ENCODE peak calls at places on chromosomes 2 and 18, in six cellular contexts. Y is GM12865, K is A549, J is dorsolateral prefrontal cortex, G is heart left ventricle, Z is nephron progenitor cell. H is an unnamed sample.

GRCh38 chr2:29304399-29304798 is 189.2 kb downstream of the CLIP4 start:
- DNase-seq in K (no peak), Y (no peak), G (no peak), J (no peak), Z (no peak), H (peak)

GRCh38 chr2:14716319-14716718 is 83.8 kb downstream of the LRATD1 start:
- DNase-seq in J (no peak), Z (no peak), G (no peak), K (no peak), Y (no peak), H (no peak)

GRCh38 chr2:117835990-117836760 is 21.7 kb downstream of the DDX18 start:
- DNase-seq in J (peak), K (peak), Y (peak), G (peak), Z (peak), H (peak)

GRCh38 chr2:111048856-111049551 is 71.7 kb upstream of the BCL2L11 start:
- DNase-seq in Z (no peak), G (no peak), J (no peak), Y (no peak), K (no peak), H (no peak)

GRCh38 chr2:52404866-52405265 is 1362.7 kb upstream of the CHAC2 start:
- DNase-seq in G (no peak), J (no peak), K (no peak), Y (no peak), Z (no peak), H (no peak)

GRCh38 chr2:120519469-120519868 is 173.5 kb downstream of the INHBB start:
- DNase-seq in J (no peak), Y (no peak), K (no peak), G (no peak), Z (no peak), H (no peak)

GRCh38 chr2:72915076-72915906 is 2.0 kb upstream of the EMX1 start:
- DNase-seq in Y (no peak), J (no peak), Z (peak), G (no peak), K (no peak), H (no peak)

GRCh38 chr2:68435605-68436004 is 31.5 kb downstream of the FBXO48 start:
- DNase-seq in Z (no peak), G (no peak), Y (no peak), J (no peak), K (no peak), H (no peak)

GRCh38 chr2:157258520-157259326 is 1.2 kb downstream of the GALNT5 start:
- DNase-seq in Z (no peak), Y (no peak), J (no peak), K (no peak), G (no peak), H (no peak)

GRCh38 chr18:50051288-50051687 is 143.7 kb downstream of the MYO5B start:
- DNase-seq in J (no peak), Z (no peak), K (peak), Y (no peak), G (no peak), H (no peak)

GRCh38 chr18:66916834-66917233 is 312.9 kb upstream of the CDH19 start:
- DNase-seq in K (no peak), Y (no peak), J (no peak), Z (no peak), G (no peak), H (no peak)

GRCh38 chr2:30958571-30959220 is 151.4 kb upstream of the CAPN13 start:
- DNase-seq in J (no peak), K (no peak), Z (peak), Y (no peak), G (no peak), H (no peak)

GRCh38 chr2:201118121-201118956 is 2.4 kb downstream of the CFLAR start:
- DNase-seq in K (peak), Y (peak), G (peak), Z (peak), J (peak), H (peak)

GRCh38 chr2:17538022-17538843 is 2.3 kb upstream of the VSNL1 start:
- DNase-seq in J (no peak), Y (no peak), Z (peak), G (peak), K (no peak), H (no peak)

GRCh38 chr2:88121678-88122077 is 6.2 kb downstream of the FABP1 start:
- DNase-seq in K (no peak), G (no peak), J (no peak), Y (no peak), Z (no peak), H (no peak)

GRCh38 chr2:53220969-53221368 is 546.6 kb upstream of the CHAC2 start:
- DNase-seq in Y (no peak), K (no peak), J (no peak), G (no peak), Z (no peak), H (no peak)

GRCh38 chr2:63842149-63843061 is 709 bp downstream of the UGP2 start:
- DNase-seq in G (peak), Y (peak), K (peak), J (no peak), Z (peak), H (peak)

GRCh38 chr2:63843093-63843492 is 1.4 kb downstream of the UGP2 start:
- DNase-seq in Y (no peak), K (no peak), G (no peak), Z (no peak), J (no peak), H (no peak)

GRCh38 chr2:63841254-63842022 is at the start of gene UGP2:
- DNase-seq in Z (peak), G (peak), J (peak), Y (peak), K (peak), H (peak)

GRCh38 chr2:63840081-63840784 is 1.5 kb upstream of the UGP2 start:
- DNase-seq in Y (peak), K (peak), J (no peak), G (no peak), Z (no peak), H (peak)

GRCh38 chr2:63840785-63841253 is 877 bp upstream of the UGP2 start:
- DNase-seq in Z (peak), K (peak), G (peak), Y (peak), J (peak), H (peak)
- TF ChIP-seq CTCF in Z (no peak), K (no peak), G (no peak), Y (peak), J (peak), H (no peak)

GRCh38 chr18:51108330-51108729 is 78.3 kb downstream of the SMAD4 start:
- DNase-seq in K (no peak), Z (no peak), J (no peak), G (no peak), Y (no peak), H (no peak)
- TF ChIP-seq CTCF in K (no peak), Z (no peak), J (no peak), G (no peak), Y (no peak), H (no peak)

GRCh38 chr18:59783138-59783537 is 85.9 kb upstream of the CCBE1 start:
- DNase-seq in K (peak), J (no peak), G (no peak), Z (peak), Y (peak), H (peak)
- TF ChIP-seq CTCF in K (peak), J (peak), G (no peak), Z (peak), Y (peak), H (peak)

DNA sequence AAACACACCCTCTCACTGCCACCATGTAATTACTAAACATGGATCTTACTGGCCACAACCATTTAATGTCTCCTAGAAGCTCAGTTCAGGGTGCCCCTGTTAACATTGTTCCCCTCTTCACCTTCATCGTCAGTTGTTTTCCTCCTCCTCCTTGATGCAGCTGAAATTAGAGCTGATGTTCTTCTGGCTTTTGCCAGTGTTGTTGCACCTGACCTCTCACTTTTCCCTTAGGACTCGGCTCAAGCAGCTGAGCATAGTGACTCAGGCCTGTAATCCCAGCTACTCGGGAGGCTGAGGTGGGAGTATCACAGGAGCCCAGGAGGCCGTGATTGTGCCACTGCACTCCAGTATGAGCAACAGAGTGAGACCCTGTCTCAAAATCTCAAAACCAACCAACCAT is 70.8 kb downstream of the ACSL3 start:
- DNase-seq in Y (no peak), Z (no peak), K (no peak), G (no peak), J (no peak), H (no peak)
- TF ChIP-seq CTCF in Y (no peak), Z (no peak), K (no peak), G (no peak), J (no peak), H (no peak)

GRCh38 chr2:231926761-231927565 is 767 bp upstream of the NPPC start:
- DNase-seq in J (peak), Y (peak), G (no peak), K (no peak), Z (peak), H (peak)
- TF ChIP-seq CTCF in J (peak), Y (peak), G (no peak), K (no peak), Z (no peak), H (no peak)

DNA sequence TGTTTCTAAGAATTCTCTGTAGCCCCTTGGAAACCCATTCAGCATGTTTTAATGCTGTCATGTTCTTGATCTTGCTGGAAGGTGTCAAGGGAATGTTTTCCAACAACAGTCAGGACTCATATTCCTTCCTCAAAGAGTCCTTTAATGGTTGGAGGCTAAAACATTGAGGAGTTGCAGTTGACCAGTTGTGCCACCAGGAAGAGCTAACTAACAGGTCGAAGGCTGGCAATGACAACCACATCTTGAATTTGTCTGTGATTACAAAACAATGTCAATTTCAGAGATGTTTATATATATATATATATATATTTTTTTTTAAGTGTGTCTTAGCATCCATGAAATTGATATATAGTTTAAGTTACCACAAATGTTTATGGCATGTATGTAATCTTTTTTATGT is 151.5 kb downstream of the INO80D start:
- DNase-seq in Y (no peak), K (peak), J (no peak), G (no peak), Z (no peak), H (no peak)
- TF ChIP-seq CTCF in Y (no peak), K (no peak), J (no peak), G (no peak), Z (no peak), H (no peak)

GRCh38 chr18:79469309-79469708 is 73.6 kb downstream of the NFATC1 start:
- DNase-seq in Y (no peak), Z (no peak), K (no peak), G (no peak), J (no peak), H (no peak)

GRCh38 chr18:79469751-79470150 is 74.0 kb downstream of the NFATC1 start:
- DNase-seq in Z (no peak), J (no peak), G (no peak), Y (no peak), K (no peak), H (no peak)

GRCh38 chr18:79472176-79472575 is 76.4 kb downstream of the NFATC1 start:
- DNase-seq in G (no peak), Y (no peak), K (no peak), Z (no peak), J (no peak), H (no peak)

GRCh38 chr18:79470547-79470946 is 74.8 kb downstream of the NFATC1 start:
- DNase-seq in J (no peak), Z (peak), Y (no peak), K (no peak), G (no peak), H (peak)

GRCh38 chr18:79471048-79471447 is 75.3 kb downstream of the NFATC1 start:
- DNase-seq in Z (no peak), K (no peak), G (no peak), Y (no peak), J (no peak), H (no peak)
- TF ChIP-seq CTCF in Z (no peak), K (no peak), G (no peak), Y (no peak), J (no peak), H (no peak)

GRCh38 chr2:187851955-187852624 is 297.9 kb upstream of the TFPI start:
- DNase-seq in Z (no peak), Y (no peak), J (no peak), G (no peak), K (no peak), H (no peak)
- TF ChIP-seq CTCF in Z (no peak), Y (no peak), J (no peak), G (no peak), K (no peak), H (no peak)

GRCh38 chr2:46859482-46859881 is 56.1 kb downstream of the MCFD2 start:
- DNase-seq in Y (no peak), G (no peak), J (no peak), Z (no peak), K (no peak), H (no peak)

GRCh38 chr2:46855805-46856204 is 59.8 kb downstream of the MCFD2 start:
- DNase-seq in K (peak), G (no peak), Y (no peak), J (no peak), Z (no peak), H (no peak)

GRCh38 chr2:46856336-46856735 is 59.3 kb downstream of the MCFD2 start:
- DNase-seq in K (no peak), J (no peak), Z (no peak), Y (no peak), G (no peak), H (no peak)

GRCh38 chr2:46858697-46859080 is 56.9 kb downstream of the MCFD2 start:
- DNase-seq in Y (no peak), Z (no peak), K (no peak), J (no peak), G (no peak), H (no peak)

GRCh38 chr2:46857871-46858696 is 57.5 kb downstream of the MCFD2 start:
- DNase-seq in K (no peak), G (no peak), Y (no peak), Z (no peak), J (no peak), H (no peak)
- TF ChIP-seq CTCF in K (no peak), G (no peak), Y (no peak), Z (no peak), J (no peak), H (no peak)

GRCh38 chr18:35513181-35513932 is 15.6 kb upstream of the INO80C start:
- DNase-seq in K (peak), Z (peak), J (peak), Y (no peak), G (peak), H (no peak)

GRCh38 chr18:35511428-35511827 is 13.7 kb upstream of the INO80C start:
- DNase-seq in J (no peak), Z (no peak), K (no peak), G (no peak), Y (peak), H (no peak)

GRCh38 chr18:35510071-35511010 is 12.6 kb upstream of the INO80C start:
- DNase-seq in G (no peak), Y (no peak), K (no peak), J (no peak), Z (no peak), H (no peak)

GRCh38 chr18:35512761-35513160 is 15.0 kb upstream of the INO80C start:
- DNase-seq in K (no peak), Y (no peak), Z (no peak), G (no peak), J (no peak), H (no peak)

DNA sequence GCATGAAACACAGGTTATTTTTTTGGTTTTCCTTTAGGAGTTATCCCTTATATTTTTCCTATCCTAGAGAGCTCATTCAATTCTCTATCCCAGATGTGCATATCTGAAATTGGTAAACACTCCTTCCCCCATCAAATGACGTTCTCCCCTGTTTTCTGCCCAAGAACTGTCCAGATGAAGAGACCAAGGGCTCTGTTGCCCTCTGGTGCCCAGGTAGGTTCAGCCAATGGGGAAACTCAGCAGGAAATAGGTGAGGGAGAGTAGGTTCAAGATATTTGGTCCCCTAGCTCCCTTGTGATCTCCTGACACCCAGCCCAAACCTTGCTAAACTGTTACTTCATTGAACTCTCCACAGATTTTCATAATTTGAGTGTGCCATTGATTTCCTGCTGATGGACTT is 14.1 kb upstream of the INO80C start:
- DNase-seq in Y (peak), G (no peak), K (no peak), J (no peak), Z (no peak), H (peak)
- TF ChIP-seq CTCF in Y (peak), G (no peak), K (no peak), J (no peak), Z (no peak), H (no peak)

H was measured in activated CD8-positive, alpha-beta T cell treated with anti-CD3 and anti-CD28 coated beads for 36 hours.